ENCODE peak calls at places on chromosomes 1 and 21, in nine cellular contexts. A is stimulated activated CD8-positive, alpha-beta memory T cell treated with anti-CD3 and anti-CD28 coated beads, Interleukin-7, amount 100 ng/mL, for 1 hour; E is substantia nigra; B is posterior vena cava; M is ovary; K is SJSA1; P is OCI-LY7; Y is ascending aorta; L is SK-N-MC. O is an unnamed sample.

GRCh38 chr1:32518976-32519375 is 20.3 kb upstream of the ZBTB8A start:
- DNase-seq in A (no peak), E (no peak), B (no peak), M (no peak), K (no peak), P (no peak), Y (no peak), L (no peak), O (no peak)

GRCh38 chr1:38712046-38712445 is 147.5 kb downstream of the RRAGC start:
- DNase-seq in A (no peak), E (no peak), B (no peak), M (no peak), K (no peak), P (no peak), Y (peak), L (no peak), O (no peak)

GRCh38 chr21:34126269-34126668 is 52.9 kb downstream of the MRPS6 start:
- DNase-seq in A (no peak), E (no peak), B (no peak), M (no peak), K (no peak), P (no peak), Y (no peak), L (no peak), O (no peak)

GRCh38 chr21:44513389-44514217 is 26.4 kb downstream of the KRTAP10-1 start:
- DNase-seq in A (no peak), E (no peak), B (no peak), M (no peak), K (no peak), P (no peak), Y (no peak), L (no peak), O (no peak)

GRCh38 chr1:99727575-99728190 is 38.8 kb downstream of the FRRS1 start:
- DNase-seq in A (no peak), E (no peak), B (no peak), M (no peak), K (peak), P (no peak), Y (no peak), L (peak), O (no peak)

GRCh38 chr1:219518168-219518905 is 94.6 kb downstream of the ZC3H11B start:
- DNase-seq in A (no peak), E (no peak), B (no peak), M (no peak), K (peak), P (no peak), Y (no peak), L (no peak), O (no peak)

GRCh38 chr1:4754816-4755215 is 100.4 kb downstream of the AJAP1 start:
- DNase-seq in A (no peak), E (no peak), B (no peak), M (no peak), K (no peak), P (no peak), Y (no peak), L (no peak), O (no peak)

GRCh38 chr1:59083946-59084865 is 212.7 kb upstream of the FGGY start:
- DNase-seq in A (no peak), E (no peak), B (no peak), M (peak), K (peak), P (peak), Y (no peak), L (no peak), O (no peak)

GRCh38 chr1:204074274-204075115 is 1.6 kb downstream of the SOX13 start:
- DNase-seq in A (no peak), E (peak), B (peak), M (peak), K (peak), P (no peak), Y (peak), L (no peak), O (peak)

GRCh38 chr1:15691434-15692032 is 7.4 kb downstream of the PLEKHM2 start:
- DNase-seq in A (no peak), E (no peak), B (no peak), M (peak), K (no peak), P (no peak), Y (no peak), L (no peak), O (peak)

GRCh38 chr21:44751799-44752636 is 40.6 kb upstream of the TSPEAR start:
- DNase-seq in A (no peak), E (no peak), B (peak), M (no peak), K (no peak), P (no peak), Y (no peak), L (no peak), O (no peak)

GRCh38 chr1:212471891-212472675 is 39.4 kb downstream of the NENF start:
- DNase-seq in A (no peak), E (no peak), B (no peak), M (no peak), K (no peak), P (no peak), Y (no peak), L (no peak), O (no peak)

GRCh38 chr1:12448746-12449177 is 169.2 kb downstream of the DHRS3 start:
- DNase-seq in A (no peak), E (no peak), B (no peak), M (no peak), K (no peak), P (no peak), Y (no peak), L (no peak), O (peak)

GRCh38 chr1:221089273-221089672 is 210.0 kb downstream of the HLX start:
- DNase-seq in A (no peak), E (no peak), B (no peak), M (no peak), K (peak), P (no peak), Y (no peak), L (no peak), O (no peak)

GRCh38 chr1:54396280-54396903 is 9.8 kb downstream of the SSBP3 start:
- DNase-seq in A (no peak), E (peak), B (no peak), M (no peak), K (no peak), P (no peak), Y (no peak), L (no peak), O (no peak)

GRCh38 chr1:205444931-205445652 is 10.8 kb downstream of the BLACAT1 start:
- DNase-seq in A (no peak), E (peak), B (peak), M (no peak), K (no peak), P (peak), Y (peak), L (no peak), O (peak)

GRCh38 chr1:43021547-43022474 is 63.1 kb upstream of the SLC2A1 start:
- DNase-seq in A (no peak), E (no peak), B (no peak), M (no peak), K (no peak), P (no peak), Y (no peak), L (no peak), O (no peak)

GRCh38 chr1:181128592-181129497 is 40.3 kb downstream of the IER5 start:
- DNase-seq in A (no peak), E (no peak), B (no peak), M (no peak), K (no peak), P (peak), Y (no peak), L (no peak), O (peak)

GRCh38 chr1:36155560-36156328 is at the start of gene MAP7D1:
- DNase-seq in A (peak), E (peak), B (peak), M (peak), K (peak), P (peak), Y (peak), L (no peak), O (peak)

GRCh38 chr1:184664042-184664659 is 90.5 kb downstream of the EDEM3 start:
- DNase-seq in A (no peak), E (peak), B (peak), M (peak), K (peak), P (no peak), Y (peak), L (no peak), O (peak)

GRCh38 chr1:210727709-210728108 is 399.0 kb downstream of the HHAT start:
- DNase-seq in A (no peak), E (no peak), B (no peak), M (no peak), K (no peak), P (no peak), Y (no peak), L (no peak), O (no peak)

GRCh38 chr1:49098866-49099265 is 322.2 kb upstream of the BEND5 start:
- DNase-seq in A (no peak), E (no peak), B (no peak), M (no peak), K (no peak), P (no peak), Y (no peak), L (no peak), O (no peak)

GRCh38 chr1:231983266-231984193 is 356.9 kb downstream of the DISC1 start:
- DNase-seq in A (no peak), E (no peak), B (no peak), M (no peak), K (no peak), P (no peak), Y (no peak), L (no peak), O (no peak)

GRCh38 chr1:209652121-209652742 is at the start of gene LAMB3:
- DNase-seq in A (no peak), E (no peak), B (no peak), M (no peak), K (no peak), P (no peak), Y (no peak), L (no peak), O (no peak)

GRCh38 chr1:238658766-238659165 is 727.6 kb upstream of the CHRM3 start:
- DNase-seq in A (no peak), E (no peak), B (no peak), M (no peak), K (no peak), P (no peak), Y (no peak), L (no peak), O (no peak)

GRCh38 chr1:182666736-182667135 is 17.7 kb downstream of the RGS8 start:
- DNase-seq in A (no peak), E (no peak), B (no peak), M (no peak), K (peak), P (no peak), Y (no peak), L (no peak), O (no peak)

O was measured in WERI-Rb-1.